ENCODE peak calls at places on chromosome 11, in four cellular contexts. One of them, this sample, is unnamed.

GRCh38 chr11:19018901-19019300 is 41.6 kb downstream of the MRGPRX2 start:
- DNase-seq in RPMI8226: peak; percentile 18
- DNase-seq in tibial artery: no peak
- DNase-seq in effector CD4-positive, alpha-beta T cell: no peak
- DNase-seq in this sample: no peak

GRCh38 chr11:71500601-71501021 is 26.5 kb upstream of the KRTAP5-7 start:
- DNase-seq in RPMI8226: no peak
- DNase-seq in tibial artery: no peak
- DNase-seq in effector CD4-positive, alpha-beta T cell: no peak
- DNase-seq in this sample: no peak

GRCh38 chr11:121654506-121655480 is 202.0 kb upstream of the SORL1-AS1 start:
- DNase-seq in RPMI8226: no peak
- DNase-seq in tibial artery: no peak
- DNase-seq in effector CD4-positive, alpha-beta T cell: no peak
- DNase-seq in this sample: no peak

GRCh38 chr11:114052160-114052559 is 7.4 kb upstream of the ZBTB16 start:
- DNase-seq in RPMI8226: no peak
- DNase-seq in tibial artery: no peak
- DNase-seq in effector CD4-positive, alpha-beta T cell: no peak
- DNase-seq in this sample: no peak

GRCh38 chr11:8237453-8237852 is 26.2 kb downstream of the LMO1 start:
- DNase-seq in RPMI8226: no peak
- DNase-seq in tibial artery: no peak
- DNase-seq in effector CD4-positive, alpha-beta T cell: no peak
- DNase-seq in this sample: no peak

GRCh38 chr11:93727985-93728791 is 13.1 kb downstream of the TAF1D start:
- DNase-seq in RPMI8226: no peak
- DNase-seq in tibial artery: no peak
- DNase-seq in effector CD4-positive, alpha-beta T cell: no peak
- DNase-seq in this sample: no peak

GRCh38 chr11:2580444-2581050 is 119.2 kb downstream of the KCNQ1OT1 start:
- DNase-seq in RPMI8226: no peak
- DNase-seq in tibial artery: peak; percentile 59
- DNase-seq in effector CD4-positive, alpha-beta T cell: no peak
- DNase-seq in this sample: peak; percentile 63

GRCh38 chr11:94771390-94771789 is 3.2 kb downstream of the AMOTL1 start:
- DNase-seq in RPMI8226: no peak
- DNase-seq in tibial artery: no peak
- DNase-seq in effector CD4-positive, alpha-beta T cell: no peak
- DNase-seq in this sample: no peak

GRCh38 chr11:86360775-86361395 is 13.8 kb upstream of the CCDC81 start:
- DNase-seq in RPMI8226: no peak
- DNase-seq in tibial artery: no peak
- DNase-seq in effector CD4-positive, alpha-beta T cell: no peak
- DNase-seq in this sample: no peak

This sample was measured in coronary artery.